ENCODE peak calls at places on chromosomes 6 and 20, in four cellular contexts. J is A549, F is GM12878, V is K562. M is an unnamed sample.

GRCh38 chr20:50041238-50041915 is 58.6 kb downstream of the SNAI1 start:
- DNase-seq in J (no peak), F (no peak), V (no peak), M (no peak)

GRCh38 chr6:45923831-45924391 is 91.7 kb downstream of the CLIC5 start:
- DNase-seq in J (no peak), F (no peak), V (no peak), M (peak)

GRCh38 chr20:54549523-54550326 is 74.3 kb downstream of the DOK5 start:
- DNase-seq in J (no peak), F (no peak), V (no peak), M (peak)

GRCh38 chr6:141848029-141848890 is 284.5 kb upstream of the GJE1 start:
- DNase-seq in J (no peak), F (no peak), V (no peak), M (peak)

GRCh38 chr6:27814665-27815424 is 97.4 kb downstream of the OR2B2 start:
- DNase-seq in J (no peak), F (peak), V (no peak), M (peak)

GRCh38 chr6:36510365-36510764 is 36.9 kb downstream of the STK38 start:
- DNase-seq in J (no peak), F (no peak), V (no peak), M (no peak)

GRCh38 chr6:145093226-145093625 is 642.1 kb downstream of the EPM2A start:
- DNase-seq in J (no peak), F (no peak), V (no peak), M (no peak)

GRCh38 chr6:13278991-13279390 is 49.3 kb downstream of the TBC1D7 start:
- DNase-seq in J (no peak), F (no peak), V (no peak), M (peak)

GRCh38 chr6:100346828-100347227 is 117.9 kb downstream of the SIM1 start:
- DNase-seq in J (no peak), F (no peak), V (no peak), M (peak)

GRCh38 chr20:59678286-59678685 is 73.9 kb downstream of the PHACTR3 start:
- DNase-seq in J (no peak), F (no peak), V (no peak), M (no peak)

DNA sequence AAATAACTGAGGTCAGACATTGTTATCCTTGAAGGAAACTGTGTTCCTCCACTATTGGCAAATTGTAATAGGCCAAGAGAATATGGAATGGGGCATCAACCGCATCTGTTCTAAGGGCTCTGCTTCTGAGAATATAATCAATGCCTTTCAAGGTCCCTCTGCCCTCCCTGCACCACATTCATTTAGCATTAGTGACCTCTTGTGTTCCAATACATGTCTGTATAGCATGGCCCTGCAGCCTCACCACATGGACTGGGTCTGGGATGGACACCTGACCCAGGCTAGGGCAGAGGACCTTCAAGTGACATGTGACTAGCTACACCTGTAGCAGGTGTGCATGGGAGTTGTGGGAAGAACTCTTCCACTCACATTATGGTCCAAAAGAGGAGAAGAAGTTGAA is 14.2 kb downstream of the BTN3A1 start:
- DNase-seq in J (no peak), F (no peak), V (no peak), M (no peak)
- TF ChIP-seq ELK1 in J (no peak), F (no peak), V (no peak), M (no peak)

GRCh38 chr20:46900826-46901225 is 6.2 kb downstream of the EYA2 start:
- DNase-seq in J (no peak), F (no peak), V (no peak), M (no peak)

GRCh38 chr20:46901638-46902037 is 7.0 kb downstream of the EYA2 start:
- DNase-seq in J (no peak), F (no peak), V (no peak), M (no peak)

GRCh38 chr20:46903937-46904336 is 9.3 kb downstream of the EYA2 start:
- DNase-seq in J (no peak), F (no peak), V (no peak), M (no peak)

GRCh38 chr20:46903256-46903655 is 8.6 kb downstream of the EYA2 start:
- DNase-seq in J (no peak), F (no peak), V (no peak), M (no peak)

DNA sequence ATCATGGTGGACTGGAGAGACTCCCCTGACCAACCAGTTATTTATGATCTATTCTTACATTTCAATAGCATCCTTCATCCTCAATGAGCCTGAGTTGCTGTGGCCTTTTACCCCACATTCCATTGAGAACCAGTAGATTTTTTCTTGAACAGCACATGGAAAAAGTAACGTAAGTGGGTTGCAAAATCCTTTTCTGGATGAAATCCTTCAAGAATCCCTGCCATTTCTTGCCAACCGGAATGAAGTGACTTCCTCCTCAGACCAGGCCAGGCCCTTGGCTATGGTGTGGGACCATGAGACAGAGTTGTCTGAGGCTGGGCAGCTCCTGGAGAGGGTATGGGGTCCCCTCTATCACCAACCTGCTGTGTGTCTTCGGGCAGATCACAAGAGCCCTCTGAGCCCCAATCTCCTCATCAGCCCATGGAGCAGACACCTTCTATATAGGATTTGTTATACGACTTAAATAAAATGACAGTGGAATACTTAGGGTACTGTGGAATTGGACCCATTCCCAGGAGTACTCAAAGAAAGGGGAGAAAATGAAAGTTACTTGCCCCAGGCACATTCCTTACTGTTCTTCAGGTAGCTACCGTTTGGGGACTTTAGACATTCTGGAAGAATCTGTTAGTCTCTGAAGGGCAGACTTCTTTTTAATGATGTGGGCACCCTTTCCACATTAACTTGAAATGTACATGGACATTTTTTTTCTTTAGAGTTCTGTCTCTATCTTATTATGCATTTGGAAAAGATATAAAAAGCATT is 10.9 kb downstream of the EYA2 start:
- DNase-seq in J (no peak), F (no peak), V (no peak), M (no peak)
- TF ChIP-seq ELK1 in J (no peak), F (no peak), V (no peak), M (no peak)

DNA sequence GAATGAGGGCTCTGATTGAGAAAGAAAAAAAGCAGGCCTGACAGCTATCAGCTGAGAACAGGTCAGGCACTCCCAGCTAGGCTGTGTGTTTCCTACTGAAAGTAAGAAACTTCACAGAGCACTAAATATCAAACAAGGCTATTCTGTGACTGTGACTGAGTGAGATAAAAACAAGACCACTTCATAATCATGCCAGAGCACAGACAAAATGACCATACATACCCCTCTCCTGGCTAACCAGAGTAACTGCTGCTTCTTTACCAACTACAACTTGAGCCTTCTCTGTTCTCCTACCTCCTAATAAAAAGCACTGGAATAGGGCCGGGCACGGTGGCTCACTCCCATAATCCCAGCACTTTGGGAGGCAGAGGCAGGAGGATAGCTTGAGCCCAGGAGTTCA is 6.8 kb upstream of the BTN1A1 start:
- DNase-seq in J (no peak), F (no peak), V (peak), M (peak)
- TF ChIP-seq ELK1 in J (no peak), F (no peak), V (no peak), M (no peak)

GRCh38 chr6:148423601-148424270 is 81.1 kb downstream of the SASH1 start:
- DNase-seq in J (no peak), F (no peak), V (no peak), M (peak)
- TF ChIP-seq ELK1 in J (no peak), F (no peak), V (no peak), M (no peak)

GRCh38 chr6:52574709-52575489 is 2.0 kb downstream of the TRAM2 start:
- DNase-seq in J (no peak), F (peak), V (peak), M (no peak)
- TF ChIP-seq ELK1 in J (no peak), F (no peak), V (no peak), M (no peak)

GRCh38 chr6:128616342-128616741 is 95.9 kb upstream of the PTPRK start:
- DNase-seq in J (no peak), F (no peak), V (no peak), M (no peak)

GRCh38 chr6:128617285-128617684 is 96.9 kb upstream of the PTPRK start:
- DNase-seq in J (no peak), F (no peak), V (no peak), M (no peak)
- TF ChIP-seq ELK1 in J (no peak), F (no peak), V (no peak), M (no peak)

GRCh38 chr6:4957521-4958231 is 46.2 kb downstream of the RPP40 start:
- DNase-seq in J (no peak), F (no peak), V (peak), M (no peak)
- TF ChIP-seq ELK1 in J (no peak), F (no peak), V (no peak), M (no peak)

GRCh38 chr20:63094767-63095499 is 88.2 kb upstream of the BHLHE23 start:
- DNase-seq in J (no peak), F (no peak), V (no peak), M (no peak)
- TF ChIP-seq ELK1 in J (no peak), F (no peak), V (no peak), M (no peak)

DNA sequence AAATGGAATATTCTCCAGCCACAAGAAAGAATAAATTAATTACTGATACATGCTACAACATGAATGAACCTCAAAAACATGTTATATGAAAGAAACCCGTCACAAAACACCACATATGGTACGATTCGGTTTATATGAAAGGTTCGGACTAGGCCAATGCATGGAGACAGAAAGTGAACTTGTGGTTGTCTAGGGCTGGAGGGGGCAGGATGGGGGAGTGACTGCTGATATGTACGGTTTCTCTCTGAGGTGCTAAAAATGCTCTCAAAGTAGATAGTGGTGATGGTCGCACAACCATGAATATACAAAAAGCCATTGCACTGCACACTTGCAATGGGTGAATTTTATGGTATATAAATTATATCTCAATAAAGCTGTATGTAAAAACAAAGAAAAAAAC is 18.3 kb downstream of the AGPAT4 start:
- DNase-seq in J (no peak), F (no peak), V (peak), M (no peak)
- TF ChIP-seq ELK1 in J (no peak), F (no peak), V (no peak), M (no peak)

DNA sequence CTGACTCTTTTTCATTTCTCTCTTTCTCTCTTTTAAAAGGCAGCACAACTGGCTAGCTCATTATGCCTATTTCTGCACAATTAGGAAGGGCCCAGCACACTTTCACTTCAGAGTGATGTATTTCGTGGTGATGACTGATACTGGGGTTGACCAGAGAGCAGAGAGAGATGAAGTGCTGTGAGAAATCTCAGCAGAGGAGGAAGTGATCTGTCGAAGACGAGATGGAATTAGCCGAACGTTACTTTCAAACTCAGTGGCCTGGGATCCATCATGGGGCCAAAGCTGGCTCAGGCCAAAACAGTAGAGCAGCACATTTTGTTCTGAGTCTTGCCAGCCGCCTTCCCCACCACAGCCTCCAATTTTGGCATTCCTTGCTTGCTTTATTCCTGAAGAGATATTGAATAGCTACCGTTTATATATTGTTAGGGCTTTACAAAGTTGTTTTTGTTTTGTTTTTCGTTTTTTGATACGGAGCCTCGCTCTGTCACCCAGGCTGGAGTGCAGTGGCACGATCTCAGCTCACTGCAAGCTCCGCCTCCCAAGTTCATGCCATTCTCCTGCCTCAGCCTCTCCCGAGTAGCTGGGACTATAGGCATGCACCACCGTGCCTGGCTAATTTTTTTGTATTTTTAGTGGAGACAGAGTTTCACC is 213.2 kb upstream of the ECI2 start:
- DNase-seq in J (no peak), F (peak), V (no peak), M (peak)
- TF ChIP-seq ELK1 in J (no peak), F (no peak), V (no peak), M (no peak)

M was measured in IMR-90.